ENCODE peak calls at places on chromosomes 11 and 22, in four cellular contexts. One of them, this sample, is unnamed.

GRCh38 chr11:74710291-74710938 is 20.8 kb downstream of the CHRDL2 start:
- DNase-seq in WTC11: no peak
- DNase-seq in K562: peak
- DNase-seq in GM12878: no peak
- DNase-seq in this sample: no peak

GRCh38 chr11:13341028-13341427 is 63.4 kb downstream of the BMAL1 start:
- DNase-seq in WTC11: no peak
- DNase-seq in K562: no peak
- DNase-seq in GM12878: no peak
- DNase-seq in this sample: no peak

GRCh38 chr11:47615249-47615648 is 21.0 kb upstream of the C1QTNF4 start:
- DNase-seq in WTC11: no peak
- DNase-seq in K562: no peak
- DNase-seq in GM12878: no peak
- DNase-seq in this sample: no peak

GRCh38 chr11:41382927-41383326 is 76.5 kb downstream of the LRRC4C start:
- DNase-seq in WTC11: no peak
- DNase-seq in K562: no peak
- DNase-seq in GM12878: no peak
- DNase-seq in this sample: no peak

GRCh38 chr11:68963779-68964178 is 17.0 kb downstream of the MRGPRD start:
- DNase-seq in WTC11: peak
- DNase-seq in K562: no peak
- DNase-seq in GM12878: no peak
- DNase-seq in this sample: no peak

GRCh38 chr11:76185511-76185910 is 20.8 kb downstream of the WNT11 start:
- DNase-seq in WTC11: no peak
- DNase-seq in K562: no peak
- DNase-seq in GM12878: no peak
- DNase-seq in this sample: no peak

GRCh38 chr11:107385361-107385982 is 72.2 kb downstream of the CWF19L2 start:
- DNase-seq in WTC11: no peak
- DNase-seq in K562: no peak
- DNase-seq in GM12878: no peak
- DNase-seq in this sample: peak

GRCh38 chr22:20957118-20957690 is 9.9 kb upstream of the AIFM3 start:
- DNase-seq in WTC11: peak
- DNase-seq in K562: no peak
- DNase-seq in GM12878: no peak
- DNase-seq in this sample: no peak

GRCh38 chr22:40855960-40856512 is 403 bp downstream of the ST13 start:
- DNase-seq in WTC11: peak
- DNase-seq in K562: peak
- DNase-seq in GM12878: no peak
- DNase-seq in this sample: no peak

GRCh38 chr11:73383249-73384126 is 7.3 kb downstream of the RELT start:
- DNase-seq in WTC11: no peak
- DNase-seq in K562: no peak
- DNase-seq in GM12878: no peak
- DNase-seq in this sample: no peak

GRCh38 chr11:119052163-119052814 is 4.7 kb downstream of the HYOU1 start:
- DNase-seq in WTC11: no peak
- DNase-seq in K562: no peak
- DNase-seq in GM12878: no peak
- DNase-seq in this sample: no peak

GRCh38 chr11:94821439-94821838 is 53.3 kb downstream of the AMOTL1 start:
- DNase-seq in WTC11: no peak
- DNase-seq in K562: no peak
- DNase-seq in GM12878: no peak
- DNase-seq in this sample: no peak

GRCh38 chr11:94823127-94823732 is 55.1 kb downstream of the AMOTL1 start:
- DNase-seq in WTC11: no peak
- DNase-seq in K562: no peak
- DNase-seq in GM12878: no peak
- DNase-seq in this sample: no peak

GRCh38 chr11:94820480-94820879 is 52.3 kb downstream of the AMOTL1 start:
- DNase-seq in WTC11: no peak
- DNase-seq in K562: no peak
- DNase-seq in GM12878: no peak
- DNase-seq in this sample: no peak

GRCh38 chr11:94825111-94825880 is 57.1 kb downstream of the AMOTL1 start:
- DNase-seq in WTC11: no peak
- DNase-seq in K562: no peak
- DNase-seq in GM12878: no peak
- DNase-seq in this sample: no peak

GRCh38 chr11:94822080-94822479 is 53.9 kb downstream of the AMOTL1 start:
- DNase-seq in WTC11: no peak
- DNase-seq in K562: peak
- DNase-seq in GM12878: no peak
- DNase-seq in this sample: no peak
- TF ChIP-seq ESRRA in WTC11: no peak
- TF ChIP-seq ESRRA in K562: no peak
- TF ChIP-seq ESRRA in GM12878: no peak
- TF ChIP-seq ESRRA in this sample: no peak

GRCh38 chr11:36363361-36364272 is 67.5 kb downstream of the PRR5L start:
- DNase-seq in WTC11: peak
- DNase-seq in K562: no peak
- DNase-seq in GM12878: no peak
- DNase-seq in this sample: no peak

GRCh38 chr11:36361901-36362391 is 65.9 kb downstream of the PRR5L start:
- DNase-seq in WTC11: peak
- DNase-seq in K562: no peak
- DNase-seq in GM12878: no peak
- DNase-seq in this sample: no peak

GRCh38 chr11:36361472-36361871 is 65.4 kb downstream of the PRR5L start:
- DNase-seq in WTC11: no peak
- DNase-seq in K562: no peak
- DNase-seq in GM12878: no peak
- DNase-seq in this sample: no peak

GRCh38 chr11:36364551-36364950 is 68.5 kb downstream of the PRR5L start:
- DNase-seq in WTC11: no peak
- DNase-seq in K562: no peak
- DNase-seq in GM12878: no peak
- DNase-seq in this sample: no peak

DNA sequence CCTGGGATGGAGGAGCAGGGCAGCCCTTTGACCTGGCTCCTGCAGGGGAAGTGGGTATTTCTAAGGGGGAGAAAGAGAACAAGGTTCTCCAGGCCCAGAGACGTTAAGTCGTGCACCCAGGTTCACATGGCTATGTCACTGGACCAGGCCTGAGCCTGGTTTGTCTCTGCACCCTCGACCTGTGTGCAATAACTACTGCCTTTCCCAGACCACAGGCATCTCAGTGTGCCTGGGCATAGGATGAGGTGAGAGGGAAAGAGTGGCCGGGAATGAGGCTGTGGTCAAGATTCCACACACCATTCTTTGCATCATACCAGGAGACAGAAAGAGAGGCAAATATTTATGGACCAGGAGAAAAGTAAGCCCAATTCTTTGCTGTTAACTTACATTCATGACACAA is 66.8 kb downstream of the PRR5L start:
- DNase-seq in WTC11: no peak
- DNase-seq in K562: no peak
- DNase-seq in GM12878: no peak
- DNase-seq in this sample: no peak
- TF ChIP-seq ATF2 in WTC11: no peak
- TF ChIP-seq ATF2 in K562: no peak
- TF ChIP-seq ATF2 in GM12878: no peak
- TF ChIP-seq ATF2 in this sample: no peak

GRCh38 chr22:49553076-49553475 is 274.6 kb downstream of the BRD1 start:
- DNase-seq in WTC11: no peak
- DNase-seq in K562: no peak
- DNase-seq in GM12878: no peak
- DNase-seq in this sample: no peak

GRCh38 chr22:49553518-49554295 is 274.0 kb downstream of the BRD1 start:
- DNase-seq in WTC11: no peak
- DNase-seq in K562: no peak
- DNase-seq in GM12878: no peak
- DNase-seq in this sample: no peak

GRCh38 chr22:49554741-49555140 is 272.9 kb downstream of the BRD1 start:
- DNase-seq in WTC11: no peak
- DNase-seq in K562: no peak
- DNase-seq in GM12878: no peak
- DNase-seq in this sample: no peak

GRCh38 chr22:49555526-49555925 is 272.1 kb downstream of the BRD1 start:
- DNase-seq in WTC11: no peak
- DNase-seq in K562: no peak
- DNase-seq in GM12878: no peak
- DNase-seq in this sample: no peak

DNA sequence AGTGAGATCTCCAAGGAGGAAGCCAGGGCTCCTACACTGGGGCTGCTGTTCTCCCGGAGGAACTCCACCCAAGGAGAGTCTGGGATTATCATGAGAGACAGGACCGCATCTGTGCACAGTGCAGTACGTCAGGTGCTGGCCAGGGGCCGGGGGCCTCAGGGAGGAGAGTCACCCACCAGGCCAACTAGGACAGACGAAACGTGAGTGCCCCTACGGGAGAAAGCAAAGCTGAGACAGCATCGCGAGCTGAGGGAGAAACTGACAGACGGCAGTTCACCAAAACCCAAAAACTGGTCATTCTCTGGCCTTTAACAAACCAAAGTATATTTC is 273.4 kb downstream of the BRD1 start:
- DNase-seq in WTC11: no peak
- DNase-seq in K562: no peak
- DNase-seq in GM12878: no peak
- DNase-seq in this sample: no peak
- TF ChIP-seq ESRRA in WTC11: no peak
- TF ChIP-seq ESRRA in K562: no peak
- TF ChIP-seq ESRRA in GM12878: no peak
- TF ChIP-seq ESRRA in this sample: no peak

DNA sequence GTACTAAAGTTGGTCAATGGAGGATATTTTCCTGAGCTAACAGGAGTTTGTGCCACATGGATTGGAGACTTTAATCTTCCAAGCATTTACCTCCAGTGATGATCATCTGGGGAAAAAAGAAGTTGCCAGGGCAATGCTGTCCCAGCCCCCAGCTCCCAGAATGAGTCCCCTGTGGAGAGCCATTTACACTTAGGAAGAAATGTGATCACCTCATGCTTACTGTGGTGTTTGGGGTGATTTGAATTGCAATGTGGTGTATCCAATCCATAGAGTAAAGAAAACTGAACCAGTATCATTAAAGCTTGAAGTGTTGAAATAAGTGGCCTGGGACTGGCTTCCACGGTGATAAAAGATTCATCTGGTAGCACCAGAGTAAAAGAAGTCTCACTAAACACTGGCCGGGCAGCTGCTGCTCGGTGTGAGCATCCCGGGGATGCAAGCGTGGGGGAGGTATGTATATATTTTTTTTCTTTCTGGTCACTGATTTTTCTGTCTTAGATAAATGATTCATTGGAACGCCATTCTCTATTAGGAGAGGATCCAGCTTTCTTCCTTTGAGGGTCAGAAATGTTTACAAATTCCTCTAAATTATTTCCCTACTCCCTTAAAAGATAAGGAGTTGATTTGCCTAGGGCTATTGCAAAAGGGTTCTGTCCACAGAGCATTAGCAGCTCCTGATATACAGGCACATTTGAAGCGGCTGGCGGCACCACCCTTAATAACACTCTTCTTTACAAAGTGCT is 117.1 kb upstream of the NTM start:
- DNase-seq in WTC11: peak
- DNase-seq in K562: no peak
- DNase-seq in GM12878: no peak
- DNase-seq in this sample: no peak
- TF ChIP-seq ATF2 in WTC11: no peak
- TF ChIP-seq ATF2 in K562: no peak
- TF ChIP-seq ATF2 in GM12878: no peak
- TF ChIP-seq ATF2 in this sample: no peak

GRCh38 chr11:44575288-44575672 is 9.8 kb downstream of the CD82 start:
- DNase-seq in WTC11: no peak
- DNase-seq in K562: no peak
- DNase-seq in GM12878: no peak
- DNase-seq in this sample: no peak
- TF ChIP-seq ESRRA in WTC11: no peak
- TF ChIP-seq ESRRA in K562: no peak
- TF ChIP-seq ESRRA in GM12878: no peak
- TF ChIP-seq ESRRA in this sample: no peak

GRCh38 chr11:2108675-2109481 is 30.3 kb downstream of the IGF2 start:
- DNase-seq in WTC11: no peak
- DNase-seq in K562: no peak
- DNase-seq in GM12878: no peak
- DNase-seq in this sample: no peak
- TF ChIP-seq ATF2 in WTC11: no peak
- TF ChIP-seq ATF2 in K562: no peak
- TF ChIP-seq ATF2 in GM12878: no peak
- TF ChIP-seq ATF2 in this sample: no peak

GRCh38 chr11:120867531-120867930 is 156.4 kb upstream of the TBCEL start:
- DNase-seq in WTC11: peak
- DNase-seq in K562: no peak
- DNase-seq in GM12878: no peak
- DNase-seq in this sample: no peak
- TF ChIP-seq ESRRA in WTC11: no peak
- TF ChIP-seq ESRRA in K562: no peak
- TF ChIP-seq ESRRA in GM12878: no peak
- TF ChIP-seq ESRRA in this sample: no peak

GRCh38 chr11:11296434-11296833 is 56.6 kb downstream of the CSNK2A3 start:
- DNase-seq in WTC11: no peak
- DNase-seq in K562: no peak
- DNase-seq in GM12878: no peak
- DNase-seq in this sample: no peak

GRCh38 chr11:11293798-11294611 is 59.0 kb downstream of the CSNK2A3 start:
- DNase-seq in WTC11: no peak
- DNase-seq in K562: no peak
- DNase-seq in GM12878: no peak
- DNase-seq in this sample: no peak

GRCh38 chr11:11302565-11302964 is 50.5 kb downstream of the CSNK2A3 start:
- DNase-seq in WTC11: no peak
- DNase-seq in K562: no peak
- DNase-seq in GM12878: no peak
- DNase-seq in this sample: no peak

GRCh38 chr11:11292839-11293238 is 60.2 kb downstream of the CSNK2A3 start:
- DNase-seq in WTC11: no peak
- DNase-seq in K562: no peak
- DNase-seq in GM12878: no peak
- DNase-seq in this sample: no peak

DNA sequence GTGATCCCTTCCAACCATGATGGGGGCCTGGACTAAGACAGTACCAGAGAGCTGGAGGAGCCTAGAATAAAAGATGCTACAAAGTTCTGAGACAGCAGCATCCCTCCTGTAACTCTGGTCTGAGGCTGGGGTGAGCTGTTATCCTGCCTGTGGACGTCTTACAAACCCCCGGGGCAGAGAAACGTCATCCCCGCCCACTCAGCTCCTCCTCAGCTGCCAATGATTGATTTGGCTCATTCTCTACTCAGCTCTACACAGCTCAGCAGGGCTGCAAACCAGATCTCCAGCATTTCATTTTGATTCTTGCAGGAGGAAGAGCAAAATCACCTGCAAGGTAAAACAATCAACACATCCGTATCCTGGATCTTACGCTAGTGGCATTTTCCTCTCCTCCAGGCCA is 55.5 kb downstream of the CSNK2A3 start:
- DNase-seq in WTC11: no peak
- DNase-seq in K562: no peak
- DNase-seq in GM12878: no peak
- DNase-seq in this sample: no peak
- TF ChIP-seq ATF2 in WTC11: no peak
- TF ChIP-seq ATF2 in K562: no peak
- TF ChIP-seq ATF2 in GM12878: no peak
- TF ChIP-seq ATF2 in this sample: no peak

GRCh38 chr11:10943968-10944367 is 86.1 kb upstream of the ZBED5 start:
- DNase-seq in WTC11: no peak
- DNase-seq in K562: no peak
- DNase-seq in GM12878: no peak
- DNase-seq in this sample: no peak
- TF ChIP-seq ESRRA in WTC11: no peak
- TF ChIP-seq ESRRA in K562: no peak
- TF ChIP-seq ESRRA in GM12878: no peak
- TF ChIP-seq ESRRA in this sample: no peak

GRCh38 chr11:61983419-61983818 is 16.0 kb upstream of the FTH1 start:
- DNase-seq in WTC11: no peak
- DNase-seq in K562: no peak
- DNase-seq in GM12878: no peak
- DNase-seq in this sample: no peak
- TF ChIP-seq ATF2 in WTC11: no peak
- TF ChIP-seq ATF2 in K562: no peak
- TF ChIP-seq ATF2 in GM12878: no peak
- TF ChIP-seq ATF2 in this sample: no peak

This sample was measured in HepG2.